ENCODE peak calls at places on chromosomes 11 and 22, in five cellular contexts. S, A, Q, B and K are unnamed samples.

GRCh38 chr22:25139062-25139461 is 60.6 kb upstream of the CRYBB3 start:
- DNase-seq in S (no peak), A (no peak), Q (no peak), B (no peak), K (no peak)

GRCh38 chr11:93089474-93090102 is 108.2 kb downstream of the SLC36A4 start:
- DNase-seq in S (peak), A (peak), Q (no peak), B (no peak), K (peak)

GRCh38 chr22:45880091-45880651 is 96.8 kb downstream of the WNT7B start:
- DNase-seq in S (no peak), A (no peak), Q (no peak), B (no peak), K (no peak)

GRCh38 chr11:1138053-1138452 is 19.7 kb upstream of the MUC5AC start:
- DNase-seq in S (peak), A (peak), Q (no peak), B (no peak), K (peak)

GRCh38 chr11:2298131-2298794 is 3.5 kb downstream of the C11orf21 start:
- DNase-seq in S (no peak), A (no peak), Q (no peak), B (no peak), K (no peak)

GRCh38 chr11:96486890-96487633 is 97.2 kb downstream of the JRKL start:
- DNase-seq in S (peak), A (no peak), Q (no peak), B (no peak), K (no peak)

GRCh38 chr22:32991353-32992115 is 66.6 kb downstream of the SYN3 start:
- DNase-seq in S (peak), A (peak), Q (no peak), B (no peak), K (peak)

GRCh38 chr11:124108158-124108557 is 7.1 kb upstream of the VWA5A start:
- DNase-seq in S (peak), A (no peak), Q (no peak), B (no peak), K (peak)

GRCh38 chr22:23305321-23305910 is 125.1 kb downstream of the BCR start:
- DNase-seq in S (peak), A (peak), Q (no peak), B (no peak), K (peak)

GRCh38 chr22:29431986-29432385 is 6.4 kb upstream of the RFPL1 start:
- DNase-seq in S (no peak), A (no peak), Q (no peak), B (no peak), K (no peak)

GRCh38 chr22:49616356-49617231 is 211.1 kb downstream of the BRD1 start:
- DNase-seq in S (no peak), A (no peak), Q (no peak), B (no peak), K (no peak)

GRCh38 chr11:33520103-33520502 is 180.5 kb downstream of the C11orf91 start:
- DNase-seq in S (no peak), A (no peak), Q (no peak), B (no peak), K (no peak)